ENCODE peak calls at places on chromosomes 13 and 19, in five cellular contexts. One of them, this sample, is unnamed.

GRCh38 chr19:48858984-48859710 is 9.3 kb downstream of the PLEKHA4 start:
- DNase-seq in adrenal gland: no peak
- DNase-seq in right atrium auricular region: no peak
- DNase-seq in uterus: no peak
- DNase-seq in heart right ventricle: peak; percentile 60
- DNase-seq in this sample: peak; percentile 40

GRCh38 chr19:2992958-2993357 is 15.6 kb downstream of the TLE6 start:
- DNase-seq in adrenal gland: no peak
- DNase-seq in right atrium auricular region: no peak
- DNase-seq in uterus: no peak
- DNase-seq in heart right ventricle: no peak
- DNase-seq in this sample: no peak

GRCh38 chr13:49435992-49436391 is 7.9 kb downstream of the CAB39L start:
- DNase-seq in adrenal gland: no peak
- DNase-seq in right atrium auricular region: no peak
- DNase-seq in uterus: no peak
- DNase-seq in heart right ventricle: no peak
- DNase-seq in this sample: no peak

GRCh38 chr19:19900124-19900523 is 622 bp upstream of the ZNF93 start:
- DNase-seq in adrenal gland: no peak
- DNase-seq in right atrium auricular region: no peak
- DNase-seq in uterus: no peak
- DNase-seq in heart right ventricle: no peak
- DNase-seq in this sample: no peak

GRCh38 chr13:29103036-29103800 is 283.1 kb downstream of the MTUS2 start:
- DNase-seq in adrenal gland: no peak
- DNase-seq in right atrium auricular region: no peak
- DNase-seq in uterus: no peak
- DNase-seq in heart right ventricle: no peak
- DNase-seq in this sample: no peak

GRCh38 chr13:113049521-113049941 is 56.1 kb upstream of the F7 start:
- DNase-seq in adrenal gland: no peak
- DNase-seq in right atrium auricular region: no peak
- DNase-seq in uterus: no peak
- DNase-seq in heart right ventricle: peak; percentile 34
- DNase-seq in this sample: peak; percentile 34

GRCh38 chr19:54576411-54576976 is 2.9 kb downstream of the LILRA2 start:
- DNase-seq in adrenal gland: no peak
- DNase-seq in right atrium auricular region: no peak
- DNase-seq in uterus: no peak
- DNase-seq in heart right ventricle: no peak
- DNase-seq in this sample: no peak

GRCh38 chr19:54154603-54155345 is 4.7 kb downstream of the LENG1 start:
- DNase-seq in adrenal gland: no peak
- DNase-seq in right atrium auricular region: no peak
- DNase-seq in uterus: no peak
- DNase-seq in heart right ventricle: no peak
- DNase-seq in this sample: no peak

GRCh38 chr13:33272531-33273124 is 12.9 kb downstream of the STARD13 start:
- DNase-seq in adrenal gland: no peak
- DNase-seq in right atrium auricular region: no peak
- DNase-seq in uterus: no peak
- DNase-seq in heart right ventricle: no peak
- DNase-seq in this sample: no peak

GRCh38 chr19:54456423-54457373 is 6.9 kb downstream of the LENG9 start:
- DNase-seq in adrenal gland: no peak
- DNase-seq in right atrium auricular region: no peak
- DNase-seq in uterus: no peak
- DNase-seq in heart right ventricle: no peak
- DNase-seq in this sample: no peak

DNA sequence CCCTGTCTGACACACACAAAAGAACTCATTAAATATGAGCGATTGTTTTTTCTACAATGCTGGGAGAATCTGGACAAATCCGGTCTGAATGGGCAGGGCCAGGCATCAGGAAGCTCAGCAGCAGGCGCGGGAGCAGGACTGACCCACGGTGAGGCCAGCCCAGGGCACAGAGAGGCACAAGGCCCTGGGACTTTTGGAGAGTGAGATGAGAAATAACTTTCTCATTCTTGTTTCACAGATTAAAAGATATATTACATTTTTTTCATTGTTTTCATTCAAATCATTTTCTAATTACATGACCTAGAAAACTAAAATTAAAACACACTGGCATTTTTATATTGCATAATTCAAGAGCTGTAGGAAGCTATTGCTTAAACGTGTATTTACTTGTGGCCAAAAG is 133.0 kb downstream of the TNFRSF19 start:
- DNase-seq in adrenal gland: peak; percentile 30
- DNase-seq in right atrium auricular region: no peak
- DNase-seq in uterus: no peak
- DNase-seq in heart right ventricle: no peak
- DNase-seq in this sample: no peak
- H3K4me1 ChIP-seq in adrenal gland: no peaks in the 10 kb centered on the region
- H3K4me1 ChIP-seq in right atrium auricular region: no peaks in the 10 kb centered on the region
- H3K4me1 ChIP-seq in uterus: no peaks in the 10 kb centered on the region
- H3K4me1 ChIP-seq in heart right ventricle: peaks cover 23% of the 10 kb centered on the region
- H3K4me1 ChIP-seq in this sample: peaks cover 15% of the 10 kb centered on the region

GRCh38 chr19:46373573-46374359 is 26.9 kb downstream of the PPP5C start:
- DNase-seq in adrenal gland: peak; percentile 73
- DNase-seq in right atrium auricular region: no peak
- DNase-seq in uterus: peak; percentile 54
- DNase-seq in heart right ventricle: peak; percentile 84
- DNase-seq in this sample: peak; percentile 85

GRCh38 chr19:46371371-46371901 is 24.5 kb downstream of the PPP5C start:
- DNase-seq in adrenal gland: peak; percentile 26
- DNase-seq in right atrium auricular region: no peak
- DNase-seq in uterus: no peak
- DNase-seq in heart right ventricle: no peak
- DNase-seq in this sample: no peak

GRCh38 chr19:46374526-46375475 is 27.9 kb downstream of the PPP5C start:
- DNase-seq in adrenal gland: peak; percentile 14
- DNase-seq in right atrium auricular region: no peak
- DNase-seq in uterus: no peak
- DNase-seq in heart right ventricle: no peak
- DNase-seq in this sample: no peak

GRCh38 chr19:46369817-46370216 is 22.9 kb downstream of the PPP5C start:
- DNase-seq in adrenal gland: peak; percentile 4
- DNase-seq in right atrium auricular region: no peak
- DNase-seq in uterus: no peak
- DNase-seq in heart right ventricle: no peak
- DNase-seq in this sample: no peak

GRCh38 chr19:46372901-46373572 is 26.1 kb downstream of the PPP5C start:
- DNase-seq in adrenal gland: peak; percentile 60
- DNase-seq in right atrium auricular region: no peak
- DNase-seq in uterus: no peak
- DNase-seq in heart right ventricle: no peak
- DNase-seq in this sample: no peak
- TF ChIP-seq CTCF in adrenal gland: peak; percentile 18
- TF ChIP-seq CTCF in right atrium auricular region: no peak
- TF ChIP-seq CTCF in uterus: no peak
- TF ChIP-seq CTCF in heart right ventricle: peak; percentile 10
- TF ChIP-seq CTCF in this sample: peak; percentile 21

DNA sequence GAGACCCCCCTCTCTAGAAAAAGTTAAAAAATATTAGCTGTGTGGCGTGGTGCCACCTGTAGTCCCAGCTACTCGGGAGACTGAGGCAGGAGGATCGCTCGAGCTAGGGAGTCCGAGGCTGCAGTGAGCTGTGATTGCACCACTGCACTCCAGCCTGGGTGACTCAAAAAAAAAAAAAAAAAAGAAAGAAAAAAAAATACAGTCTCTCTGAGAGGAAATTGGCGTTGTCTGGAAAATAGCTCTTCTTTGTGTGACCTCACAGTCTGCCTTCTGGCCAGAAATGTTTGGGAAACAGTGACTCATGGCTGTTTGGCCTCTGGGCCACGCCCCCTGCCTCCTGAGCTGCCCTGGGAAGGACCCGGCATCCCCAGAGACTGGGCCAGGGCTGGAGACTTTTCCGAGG is 10.7 kb downstream of the MARCHF2 start:
- DNase-seq in adrenal gland: peak; percentile 97
- DNase-seq in right atrium auricular region: peak; percentile 97
- DNase-seq in uterus: peak; percentile 95
- DNase-seq in heart right ventricle: peak; percentile 91
- DNase-seq in this sample: peak; percentile 94
- H3K27ac ChIP-seq in adrenal gland: peak overlapping the region; percentile 90
- H3K27ac ChIP-seq in right atrium auricular region: peak overlapping the region; percentile 81
- H3K27ac ChIP-seq in uterus: peak overlapping the region; percentile 91
- H3K27ac ChIP-seq in heart right ventricle: peak overlapping the region; percentile 89
- H3K27ac ChIP-seq in this sample: peak overlapping the region; percentile 95

GRCh38 chr13:110344320-110344719 is 37.2 kb downstream of the COL4A2 start:
- DNase-seq in adrenal gland: no peak
- DNase-seq in right atrium auricular region: peak; percentile 4
- DNase-seq in uterus: peak; percentile 4
- DNase-seq in heart right ventricle: no peak
- DNase-seq in this sample: no peak

GRCh38 chr13:110347088-110347487 is 40.0 kb downstream of the COL4A2 start:
- DNase-seq in adrenal gland: no peak
- DNase-seq in right atrium auricular region: no peak
- DNase-seq in uterus: peak; percentile 17
- DNase-seq in heart right ventricle: no peak
- DNase-seq in this sample: no peak

GRCh38 chr13:110346661-110347067 is 39.6 kb downstream of the COL4A2 start:
- DNase-seq in adrenal gland: no peak
- DNase-seq in right atrium auricular region: no peak
- DNase-seq in uterus: peak; percentile 15
- DNase-seq in heart right ventricle: no peak
- DNase-seq in this sample: no peak

GRCh38 chr13:110345266-110345665 is 38.2 kb downstream of the COL4A2 start:
- DNase-seq in adrenal gland: no peak
- DNase-seq in right atrium auricular region: peak; percentile 16
- DNase-seq in uterus: peak; percentile 2
- DNase-seq in heart right ventricle: no peak
- DNase-seq in this sample: no peak

GRCh38 chr13:110345701-110346100 is 38.6 kb downstream of the COL4A2 start:
- DNase-seq in adrenal gland: no peak
- DNase-seq in right atrium auricular region: no peak
- DNase-seq in uterus: peak; percentile 13
- DNase-seq in heart right ventricle: no peak
- DNase-seq in this sample: no peak
- H3K4me1 ChIP-seq in adrenal gland: peaks cover 38% of the 10 kb centered on the region
- H3K4me1 ChIP-seq in right atrium auricular region: no peaks in the 10 kb centered on the region
- H3K4me1 ChIP-seq in uterus: no peaks in the 10 kb centered on the region
- H3K4me1 ChIP-seq in heart right ventricle: peaks cover 75% of the 10 kb centered on the region
- H3K4me1 ChIP-seq in this sample: peaks cover 78% of the 10 kb centered on the region

GRCh38 chr19:42540071-42540553 is 11.8 kb upstream of the CEACAM1 start:
- DNase-seq in adrenal gland: no peak
- DNase-seq in right atrium auricular region: no peak
- DNase-seq in uterus: no peak
- DNase-seq in heart right ventricle: no peak
- DNase-seq in this sample: no peak

GRCh38 chr19:42538841-42539709 is 10.8 kb upstream of the CEACAM1 start:
- DNase-seq in adrenal gland: no peak
- DNase-seq in right atrium auricular region: no peak
- DNase-seq in uterus: no peak
- DNase-seq in heart right ventricle: no peak
- DNase-seq in this sample: no peak

GRCh38 chr19:42546831-42547500 is 18.7 kb upstream of the CEACAM1 start:
- DNase-seq in adrenal gland: no peak
- DNase-seq in right atrium auricular region: no peak
- DNase-seq in uterus: no peak
- DNase-seq in heart right ventricle: no peak
- DNase-seq in this sample: no peak

GRCh38 chr19:42544146-42544545 is 15.9 kb upstream of the CEACAM1 start:
- DNase-seq in adrenal gland: no peak
- DNase-seq in right atrium auricular region: no peak
- DNase-seq in uterus: no peak
- DNase-seq in heart right ventricle: no peak
- DNase-seq in this sample: no peak

DNA sequence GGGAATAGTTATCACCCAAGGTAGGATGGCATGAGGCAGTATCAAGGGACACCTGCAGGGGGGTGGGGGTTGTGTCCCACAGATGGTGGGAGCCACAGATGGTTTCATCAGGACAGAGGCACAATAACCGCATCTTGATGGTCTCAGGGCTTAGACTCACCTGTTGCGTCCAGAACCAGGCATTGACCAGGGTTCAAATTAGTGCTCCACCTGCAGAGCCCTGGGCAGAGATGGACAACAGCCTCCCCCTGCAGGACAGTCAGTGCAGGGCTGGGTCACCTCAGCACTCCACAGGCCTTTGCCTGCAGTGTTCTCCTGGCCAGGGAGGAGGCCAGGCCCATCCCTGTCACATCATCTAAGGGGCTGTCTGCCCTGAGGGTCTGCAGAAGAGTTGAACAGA is 14.5 kb upstream of the CEACAM1 start:
- DNase-seq in adrenal gland: no peak
- DNase-seq in right atrium auricular region: no peak
- DNase-seq in uterus: no peak
- DNase-seq in heart right ventricle: no peak
- DNase-seq in this sample: no peak
- TF ChIP-seq CTCF in adrenal gland: no peak
- TF ChIP-seq CTCF in right atrium auricular region: no peak
- TF ChIP-seq CTCF in uterus: no peak
- TF ChIP-seq CTCF in heart right ventricle: no peak
- TF ChIP-seq CTCF in this sample: no peak

DNA sequence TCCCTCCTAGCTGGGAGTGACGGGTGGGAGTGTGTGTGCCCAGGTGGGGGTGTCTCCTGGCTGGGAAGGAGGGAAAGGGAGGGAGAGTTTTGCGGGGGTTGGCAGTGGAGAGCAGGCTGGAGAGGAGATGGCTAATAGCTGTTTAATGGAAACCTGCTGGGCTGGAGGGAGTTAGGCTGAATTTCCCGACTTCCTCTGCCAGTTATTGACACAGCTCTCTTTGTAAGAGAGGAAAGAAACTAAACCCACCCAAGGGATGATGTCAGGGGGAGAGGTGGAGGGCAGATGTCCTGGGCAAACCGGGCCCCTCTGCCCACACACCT is 10.2 kb upstream of the ILF3 start:
- DNase-seq in adrenal gland: no peak
- DNase-seq in right atrium auricular region: no peak
- DNase-seq in uterus: no peak
- DNase-seq in heart right ventricle: no peak
- DNase-seq in this sample: no peak
- H3K27ac ChIP-seq in adrenal gland: no peak overlapping the region
- H3K27ac ChIP-seq in right atrium auricular region: peak overlapping the region; percentile 46
- H3K27ac ChIP-seq in uterus: peak overlapping the region; percentile 55
- H3K27ac ChIP-seq in heart right ventricle: peak overlapping the region; percentile 35
- H3K27ac ChIP-seq in this sample: peak overlapping the region; percentile 72

DNA sequence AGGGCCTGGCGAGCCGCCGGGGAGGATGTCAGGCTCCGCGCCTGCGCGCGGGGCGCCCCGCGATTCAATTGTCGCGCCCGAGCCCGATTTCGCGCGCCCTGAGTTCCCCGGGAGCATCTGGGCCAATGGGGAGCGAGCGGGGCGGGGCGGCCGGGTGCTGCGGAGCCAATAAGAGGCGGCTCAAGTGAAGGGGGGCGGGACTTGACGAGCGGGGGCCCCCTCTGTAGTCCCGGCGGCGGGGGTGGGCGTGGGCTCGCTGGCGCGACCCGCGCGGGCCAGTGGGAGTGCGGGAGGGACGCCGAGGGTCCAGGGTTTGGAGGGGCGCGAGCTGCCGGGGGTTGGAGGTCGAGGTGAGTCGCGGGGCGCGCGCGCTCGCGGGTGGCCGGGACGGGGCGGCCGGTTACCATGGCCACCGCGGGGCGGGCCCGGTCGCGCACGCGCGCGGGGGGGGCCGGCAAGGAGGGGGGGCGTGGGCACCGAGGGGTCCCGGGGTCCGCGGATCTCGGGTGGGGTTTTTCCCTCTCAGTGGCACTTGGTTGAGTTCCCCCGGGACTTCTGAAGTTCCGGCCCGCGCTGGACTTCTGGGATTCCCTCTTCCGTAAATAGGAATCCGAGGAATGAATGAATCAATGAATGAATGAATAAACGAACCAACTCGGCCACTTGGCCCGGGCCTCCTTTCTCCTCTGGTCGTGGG is 744 bp downstream of the UHRF1 start:
- DNase-seq in adrenal gland: peak; percentile 91
- DNase-seq in right atrium auricular region: peak; percentile 90
- DNase-seq in uterus: peak; percentile 86
- DNase-seq in heart right ventricle: peak; percentile 93
- DNase-seq in this sample: peak; percentile 94
- H3K4me1 ChIP-seq in adrenal gland: peaks cover 23% of the 10 kb centered on the region
- H3K4me1 ChIP-seq in right atrium auricular region: no peaks in the 10 kb centered on the region
- H3K4me1 ChIP-seq in uterus: peaks cover 23% of the 10 kb centered on the region
- H3K4me1 ChIP-seq in heart right ventricle: peaks cover 27% of the 10 kb centered on the region
- H3K4me1 ChIP-seq in this sample: peaks cover 29% of the 10 kb centered on the region